ENCODE peak calls at places on chromosome 15, in four cellular contexts. One of them, this sample, is unnamed.

GRCh38 chr15:37059051-37059450 is 41.3 kb downstream of the MEIS2 start:
- DNase-seq in breast epithelium: no peak
- DNase-seq in body of pancreas: no peak
- DNase-seq in adrenal gland: no peak
- DNase-seq in this sample: no peak

GRCh38 chr15:29548006-29548405 is 274.3 kb downstream of the TJP1 start:
- DNase-seq in breast epithelium: no peak
- DNase-seq in body of pancreas: no peak
- DNase-seq in adrenal gland: no peak
- DNase-seq in this sample: no peak

GRCh38 chr15:64334530-64334929 is 21.4 kb downstream of the CSNK1G1 start:
- DNase-seq in breast epithelium: no peak
- DNase-seq in body of pancreas: no peak
- DNase-seq in adrenal gland: peak; percentile 35
- DNase-seq in this sample: no peak

GRCh38 chr15:70095387-70096214 is 2.1 kb downstream of the TLE3 start:
- DNase-seq in breast epithelium: no peak
- DNase-seq in body of pancreas: peak; percentile 38
- DNase-seq in adrenal gland: peak; percentile 62
- DNase-seq in this sample: no peak

GRCh38 chr15:41832875-41833274 is 5.0 kb downstream of the JMJD7 start:
- DNase-seq in breast epithelium: no peak
- DNase-seq in body of pancreas: no peak
- DNase-seq in adrenal gland: no peak
- DNase-seq in this sample: no peak

GRCh38 chr15:64692166-64692565 is 83.2 kb downstream of the RBPMS2 start:
- DNase-seq in breast epithelium: peak; percentile 12
- DNase-seq in body of pancreas: no peak
- DNase-seq in adrenal gland: no peak
- DNase-seq in this sample: no peak

GRCh38 chr15:27592036-27592725 is 506.9 kb downstream of the OCA2 start:
- DNase-seq in breast epithelium: no peak
- DNase-seq in body of pancreas: no peak
- DNase-seq in adrenal gland: no peak
- DNase-seq in this sample: no peak

GRCh38 chr15:57505949-57506391 is 85.7 kb upstream of the MYZAP start:
- DNase-seq in breast epithelium: peak; percentile 86
- DNase-seq in body of pancreas: peak; percentile 94
- DNase-seq in adrenal gland: no peak
- DNase-seq in this sample: no peak

GRCh38 chr15:85852969-85853368 is 58.2 kb upstream of the KLHL25 start:
- DNase-seq in breast epithelium: no peak
- DNase-seq in body of pancreas: no peak
- DNase-seq in adrenal gland: peak; percentile 20
- DNase-seq in this sample: no peak

GRCh38 chr15:101112336-101113113 is 139.3 kb downstream of the CHSY1 start:
- DNase-seq in breast epithelium: no peak
- DNase-seq in body of pancreas: no peak
- DNase-seq in adrenal gland: no peak
- DNase-seq in this sample: no peak

GRCh38 chr15:94610069-94610863 is 378.9 kb downstream of the MCTP2 start:
- DNase-seq in breast epithelium: no peak
- DNase-seq in body of pancreas: no peak
- DNase-seq in adrenal gland: no peak
- DNase-seq in this sample: no peak

GRCh38 chr15:36465304-36465703 is 114.1 kb upstream of the CDIN1 start:
- DNase-seq in breast epithelium: no peak
- DNase-seq in body of pancreas: no peak
- DNase-seq in adrenal gland: no peak
- DNase-seq in this sample: no peak

GRCh38 chr15:43225201-43225949 is 4.6 kb upstream of the EPB42 start:
- DNase-seq in breast epithelium: no peak
- DNase-seq in body of pancreas: peak; percentile 57
- DNase-seq in adrenal gland: peak; percentile 72
- DNase-seq in this sample: peak; percentile 18

GRCh38 chr15:26838742-26839460 is 28.0 kb upstream of the GABRA5 start:
- DNase-seq in breast epithelium: no peak
- DNase-seq in body of pancreas: no peak
- DNase-seq in adrenal gland: no peak
- DNase-seq in this sample: no peak

GRCh38 chr15:87263844-87264243 is 992.7 kb downstream of the NTRK3 start:
- DNase-seq in breast epithelium: no peak
- DNase-seq in body of pancreas: no peak
- DNase-seq in adrenal gland: no peak
- DNase-seq in this sample: no peak

GRCh38 chr15:58932791-58933310 is 628 bp downstream of the SLTM start:
- DNase-seq in breast epithelium: no peak
- DNase-seq in body of pancreas: peak; percentile 50
- DNase-seq in adrenal gland: no peak
- DNase-seq in this sample: no peak

GRCh38 chr15:81666828-81667227 is 292.8 kb upstream of the TMC3 start:
- DNase-seq in breast epithelium: no peak
- DNase-seq in body of pancreas: no peak
- DNase-seq in adrenal gland: no peak
- DNase-seq in this sample: no peak

GRCh38 chr15:75640483-75641175 is 605 bp upstream of the IMP3 start:
- DNase-seq in breast epithelium: no peak
- DNase-seq in body of pancreas: no peak
- DNase-seq in adrenal gland: peak; percentile 63
- DNase-seq in this sample: peak; percentile 23

GRCh38 chr15:67405208-67406191 is 115.4 kb upstream of the C15orf61 start:
- DNase-seq in breast epithelium: no peak
- DNase-seq in body of pancreas: peak; percentile 39
- DNase-seq in adrenal gland: no peak
- DNase-seq in this sample: no peak

GRCh38 chr15:85929786-85930185 is 135.1 kb upstream of the KLHL25 start:
- DNase-seq in breast epithelium: no peak
- DNase-seq in body of pancreas: no peak
- DNase-seq in adrenal gland: no peak
- DNase-seq in this sample: no peak

GRCh38 chr15:78264304-78265136 is at the start of gene DNAJA4:
- DNase-seq in breast epithelium: peak; percentile 64
- DNase-seq in body of pancreas: peak; percentile 54
- DNase-seq in adrenal gland: peak; percentile 80
- DNase-seq in this sample: peak; percentile 72
- TF ChIP-seq POLR2A in breast epithelium: no peak
- TF ChIP-seq POLR2A in body of pancreas: peak; percentile 19
- TF ChIP-seq POLR2A in adrenal gland: no peak
- TF ChIP-seq POLR2A in this sample: peak; percentile 39

DNA sequence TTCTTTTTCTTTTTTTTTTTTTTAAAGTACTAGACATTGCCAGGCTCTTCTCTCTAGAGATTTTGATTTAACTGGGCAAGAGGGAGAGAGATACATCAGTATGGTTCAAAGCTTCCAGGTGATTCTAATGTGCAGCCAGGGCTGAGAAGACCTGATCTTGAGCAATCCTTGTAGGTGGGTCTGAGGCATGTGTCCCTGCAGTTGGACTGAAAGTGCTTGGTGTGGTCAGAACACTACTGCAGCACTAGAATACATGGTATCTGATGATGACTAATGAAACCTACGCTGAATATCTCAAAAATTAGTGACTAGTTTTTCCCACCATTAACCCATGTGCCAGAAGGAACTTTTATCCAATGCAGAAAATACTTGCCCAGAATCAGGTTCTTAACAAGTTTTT is 34.4 kb upstream of the MYO5C start:
- DNase-seq in breast epithelium: no peak
- DNase-seq in body of pancreas: no peak
- DNase-seq in adrenal gland: no peak
- DNase-seq in this sample: no peak
- H3K36me3 ChIP-seq in breast epithelium: no peaks in the 10 kb centered on the region
- H3K36me3 ChIP-seq in body of pancreas: no peaks in the 10 kb centered on the region
- H3K36me3 ChIP-seq in adrenal gland: peaks cover 12% of the 10 kb centered on the region
- H3K36me3 ChIP-seq in this sample: peaks cover 21% of the 10 kb centered on the region

GRCh38 chr15:90105521-90105920 is 3.3 kb upstream of the IDH2 start:
- DNase-seq in breast epithelium: no peak
- DNase-seq in body of pancreas: no peak
- DNase-seq in adrenal gland: no peak
- DNase-seq in this sample: no peak

GRCh38 chr15:90101969-90102890 is at the start of gene IDH2:
- DNase-seq in breast epithelium: peak; percentile 74
- DNase-seq in body of pancreas: peak; percentile 89
- DNase-seq in adrenal gland: peak; percentile 80
- DNase-seq in this sample: peak; percentile 61

GRCh38 chr15:90104551-90104950 is 2.3 kb upstream of the IDH2 start:
- DNase-seq in breast epithelium: peak; percentile 89
- DNase-seq in body of pancreas: peak; percentile 91
- DNase-seq in adrenal gland: no peak
- DNase-seq in this sample: peak; percentile 31

GRCh38 chr15:90101130-90101968 is 919 bp downstream of the IDH2 start:
- DNase-seq in breast epithelium: no peak
- DNase-seq in body of pancreas: peak; percentile 71
- DNase-seq in adrenal gland: peak; percentile 65
- DNase-seq in this sample: peak; percentile 70

GRCh38 chr15:90103669-90104329 is 1.5 kb upstream of the IDH2 start:
- DNase-seq in breast epithelium: no peak
- DNase-seq in body of pancreas: peak; percentile 90
- DNase-seq in adrenal gland: no peak
- DNase-seq in this sample: no peak
- TF ChIP-seq POLR2A in breast epithelium: no peak
- TF ChIP-seq POLR2A in body of pancreas: peak; percentile 76
- TF ChIP-seq POLR2A in adrenal gland: no peak
- TF ChIP-seq POLR2A in this sample: no peak

GRCh38 chr15:51114437-51115119 is 19.9 kb upstream of the TNFAIP8L3 start:
- DNase-seq in breast epithelium: no peak
- DNase-seq in body of pancreas: no peak
- DNase-seq in adrenal gland: no peak
- DNase-seq in this sample: no peak

GRCh38 chr15:51121118-51121517 is 26.4 kb upstream of the TNFAIP8L3 start:
- DNase-seq in breast epithelium: no peak
- DNase-seq in body of pancreas: peak; percentile 42
- DNase-seq in adrenal gland: peak; percentile 86
- DNase-seq in this sample: no peak

GRCh38 chr15:51119120-51119519 is 24.4 kb upstream of the TNFAIP8L3 start:
- DNase-seq in breast epithelium: no peak
- DNase-seq in body of pancreas: no peak
- DNase-seq in adrenal gland: no peak
- DNase-seq in this sample: no peak

GRCh38 chr15:51121631-51122225 is 27.0 kb upstream of the TNFAIP8L3 start:
- DNase-seq in breast epithelium: no peak
- DNase-seq in body of pancreas: no peak
- DNase-seq in adrenal gland: no peak
- DNase-seq in this sample: no peak

GRCh38 chr15:51117270-51117669 is 22.6 kb upstream of the TNFAIP8L3 start:
- DNase-seq in breast epithelium: no peak
- DNase-seq in body of pancreas: no peak
- DNase-seq in adrenal gland: no peak
- DNase-seq in this sample: no peak
- H3K36me3 ChIP-seq in breast epithelium: no peaks in the 10 kb centered on the region
- H3K36me3 ChIP-seq in body of pancreas: no peaks in the 10 kb centered on the region
- H3K36me3 ChIP-seq in adrenal gland: no peaks in the 10 kb centered on the region
- H3K36me3 ChIP-seq in this sample: no peaks in the 10 kb centered on the region

GRCh38 chr15:60356832-60357231 is 41.0 kb downstream of the ANXA2 start:
- DNase-seq in breast epithelium: no peak
- DNase-seq in body of pancreas: no peak
- DNase-seq in adrenal gland: no peak
- DNase-seq in this sample: no peak
- TF ChIP-seq POLR2A in breast epithelium: no peak
- TF ChIP-seq POLR2A in body of pancreas: no peak
- TF ChIP-seq POLR2A in adrenal gland: no peak
- TF ChIP-seq POLR2A in this sample: no peak

This sample was measured in gastrocnemius medialis.